ENCODE peak calls at places on chromosome 14, in four cellular contexts. C, L, T and S are unnamed samples.

GRCh38 chr14:59711083-59711482 is 134.5 kb upstream of the CCDC175 start:
- DNase-seq in C (no peak), L (no peak), T (no peak), S (no peak)

GRCh38 chr14:37021406-37021805 is 151.0 kb downstream of the SLC25A21 start:
- DNase-seq in C (no peak), L (no peak), T (no peak), S (no peak)

GRCh38 chr14:28142400-28143015 is 624.1 kb upstream of the FOXG1 start:
- DNase-seq in C (no peak), L (no peak), T (no peak), S (no peak)

GRCh38 chr14:104741108-104741802 is 11.7 kb upstream of the SIVA1 start:
- DNase-seq in C (no peak), L (no peak), T (no peak), S (no peak)

GRCh38 chr14:77618381-77618780 is 1.9 kb upstream of the SPTLC2 start:
- DNase-seq in C (no peak), L (no peak), T (no peak), S (no peak)

GRCh38 chr14:77653473-77653872 is 37.0 kb upstream of the SPTLC2 start:
- DNase-seq in C (no peak), L (no peak), T (no peak), S (no peak)

GRCh38 chr14:104370256-104370870 is 209.2 kb upstream of the C14orf180 start:
- DNase-seq in C (no peak), L (no peak), T (no peak), S (no peak)

GRCh38 chr14:103836976-103837725 is 10.2 kb downstream of the PPP1R13B start:
- DNase-seq in C (no peak), L (no peak), T (no peak), S (no peak)

GRCh38 chr14:95490727-95491451 is 25.6 kb downstream of the SYNE3 start:
- DNase-seq in C (no peak), L (no peak), T (peak), S (no peak)

GRCh38 chr14:94602722-94603121 is 9.5 kb upstream of the SERPINA3 start:
- DNase-seq in C (no peak), L (no peak), T (no peak), S (no peak)

GRCh38 chr14:28774764-28775738 is 8.5 kb downstream of the FOXG1 start:
- DNase-seq in C (no peak), L (no peak), T (no peak), S (no peak)

GRCh38 chr14:92649934-92650545 is 98.4 kb downstream of the LGMN start:
- DNase-seq in C (peak), L (peak), T (peak), S (no peak)

GRCh38 chr14:48398675-48399282 is 723.4 kb upstream of the MDGA2 start:
- DNase-seq in C (peak), L (no peak), T (no peak), S (peak)

GRCh38 chr14:39265032-39265431 is 31.3 kb downstream of the MIA2 start:
- DNase-seq in C (peak), L (no peak), T (no peak), S (no peak)

GRCh38 chr14:104383931-104384775 is 195.4 kb upstream of the C14orf180 start:
- DNase-seq in C (no peak), L (no peak), T (peak), S (no peak)

GRCh38 chr14:99511421-99512109 is 30.4 kb downstream of the CCNK start:
- DNase-seq in C (peak), L (no peak), T (peak), S (no peak)

GRCh38 chr14:51310453-51311074 is 70.5 kb downstream of the TMX1 start:
- DNase-seq in C (peak), L (peak), T (no peak), S (peak)

GRCh38 chr14:100994082-100994481 is 90.6 kb upstream of the RTL1 start:
- DNase-seq in C (peak), L (no peak), T (no peak), S (no peak)

GRCh38 chr14:74160763-74161162 is 76.0 kb downstream of the LIN52 start:
- DNase-seq in C (no peak), L (no peak), T (no peak), S (no peak)

GRCh38 chr14:56482306-56482705 is 97.3 kb upstream of the TMEM260 start:
- DNase-seq in C (peak), L (no peak), T (no peak), S (no peak)

GRCh38 chr14:63435838-63436237 is 107.3 kb downstream of the PPP2R5E start:
- DNase-seq in C (peak), L (peak), T (peak), S (no peak)

GRCh38 chr14:96881713-96882112 is 84.5 kb downstream of the VRK1 start:
- DNase-seq in C (no peak), L (no peak), T (no peak), S (no peak)

GRCh38 chr14:98957211-98958047 is 314.6 kb downstream of the BCL11B start:
- DNase-seq in C (no peak), L (peak), T (peak), S (peak)

GRCh38 chr14:30559638-30560071 is 697 bp downstream of the G2E3 start:
- DNase-seq in C (peak), L (no peak), T (no peak), S (peak)

GRCh38 chr14:20618328-20618749 is 23.2 kb downstream of the OR6S1 start:
- DNase-seq in C (no peak), L (no peak), T (no peak), S (no peak)

GRCh38 chr14:102939329-102939728 is 16.9 kb downstream of the AMN start:
- DNase-seq in C (no peak), L (no peak), T (no peak), S (no peak)

GRCh38 chr14:105859717-105860614 is 333.6 kb downstream of the TMEM121 start:
- DNase-seq in C (no peak), L (no peak), T (peak), S (no peak)

GRCh38 chr14:92464156-92464555 is 49.4 kb upstream of the RIN3 start:
- DNase-seq in C (no peak), L (no peak), T (no peak), S (no peak)

GRCh38 chr14:103527408-103528157 is 1.4 kb upstream of the TRMT61A start:
- DNase-seq in C (no peak), L (no peak), T (peak), S (peak)

GRCh38 chr14:100031506-100032281 is 33.5 kb upstream of the EVL start:
- DNase-seq in C (peak), L (peak), T (no peak), S (peak)

GRCh38 chr14:89382487-89383170 is 34.4 kb downstream of the FOXN3 start:
- DNase-seq in C (no peak), L (no peak), T (no peak), S (no peak)

GRCh38 chr14:22268875-22269274 is 320.1 kb downstream of the DAD1 start:
- DNase-seq in C (peak), L (no peak), T (no peak), S (peak)

GRCh38 chr14:29310210-29310609 is 543.6 kb downstream of the FOXG1 start:
- DNase-seq in C (no peak), L (no peak), T (no peak), S (no peak)